ENCODE peak calls at places on chromosomes 12 and 14, in five cellular contexts. One of them, this sample, is unnamed.

GRCh38 chr12:104454997-104455396 is 1.8 kb upstream of the CHST11 start:
- DNase-seq in SJSA1: no peak
- DNase-seq in testis: no peak
- DNase-seq in left lung: no peak
- DNase-seq in mesendoderm: no peak
- DNase-seq in this sample: no peak

GRCh38 chr12:1993341-1993740 is 10.9 kb downstream of the DCP1B start:
- DNase-seq in SJSA1: peak; percentile 60
- DNase-seq in testis: no peak
- DNase-seq in left lung: no peak
- DNase-seq in mesendoderm: no peak
- DNase-seq in this sample: no peak

GRCh38 chr12:103667129-103667528 is 80.1 kb downstream of the STAB2 start:
- DNase-seq in SJSA1: no peak
- DNase-seq in testis: no peak
- DNase-seq in left lung: no peak
- DNase-seq in mesendoderm: no peak
- DNase-seq in this sample: no peak

GRCh38 chr12:113808095-113808951 is 157.8 kb downstream of the RBM19 start:
- DNase-seq in SJSA1: no peak
- DNase-seq in testis: no peak
- DNase-seq in left lung: no peak
- DNase-seq in mesendoderm: no peak
- DNase-seq in this sample: no peak

GRCh38 chr14:74223016-74223415 is 16.2 kb upstream of the VSX2 start:
- DNase-seq in SJSA1: no peak
- DNase-seq in testis: no peak
- DNase-seq in left lung: no peak
- DNase-seq in mesendoderm: no peak
- DNase-seq in this sample: no peak

GRCh38 chr12:50745861-50746260 is 18.0 kb upstream of the ATF1 start:
- DNase-seq in SJSA1: no peak
- DNase-seq in testis: no peak
- DNase-seq in left lung: no peak
- DNase-seq in mesendoderm: no peak
- DNase-seq in this sample: no peak

GRCh38 chr12:97396989-97397388 is 65.6 kb upstream of the RMST start:
- DNase-seq in SJSA1: no peak
- DNase-seq in testis: no peak
- DNase-seq in left lung: no peak
- DNase-seq in mesendoderm: peak; percentile 87
- DNase-seq in this sample: peak; percentile 37

GRCh38 chr12:28489256-28489655 is 299.0 kb downstream of the CCDC91 start:
- DNase-seq in SJSA1: no peak
- DNase-seq in testis: no peak
- DNase-seq in left lung: no peak
- DNase-seq in mesendoderm: no peak
- DNase-seq in this sample: no peak

GRCh38 chr12:119061208-119061796 is 80.0 kb downstream of the SRRM4 start:
- DNase-seq in SJSA1: peak; percentile 40
- DNase-seq in testis: peak; percentile 77
- DNase-seq in left lung: peak; percentile 43
- DNase-seq in mesendoderm: peak; percentile 85
- DNase-seq in this sample: peak; percentile 50

GRCh38 chr14:67680121-67680602 is 5.7 kb upstream of the VTI1B start:
- DNase-seq in SJSA1: no peak
- DNase-seq in testis: no peak
- DNase-seq in left lung: no peak
- DNase-seq in mesendoderm: no peak
- DNase-seq in this sample: no peak

GRCh38 chr12:76921072-76921471 is 42.3 kb upstream of the CSRP2 start:
- DNase-seq in SJSA1: no peak
- DNase-seq in testis: peak; percentile 20
- DNase-seq in left lung: no peak
- DNase-seq in mesendoderm: no peak
- DNase-seq in this sample: no peak

GRCh38 chr12:90979936-90980335 is 24.8 kb downstream of the EPYC start:
- DNase-seq in SJSA1: peak; percentile 66
- DNase-seq in testis: no peak
- DNase-seq in left lung: no peak
- DNase-seq in mesendoderm: no peak
- DNase-seq in this sample: no peak

GRCh38 chr12:67433393-67434175 is 164.4 kb downstream of the CAND1 start:
- DNase-seq in SJSA1: peak; percentile 61
- DNase-seq in testis: no peak
- DNase-seq in left lung: no peak
- DNase-seq in mesendoderm: no peak
- DNase-seq in this sample: no peak

GRCh38 chr12:51357374-51358047 is 11.0 kb upstream of the CELA1 start:
- DNase-seq in SJSA1: no peak
- DNase-seq in testis: no peak
- DNase-seq in left lung: no peak
- DNase-seq in mesendoderm: no peak
- DNase-seq in this sample: no peak

GRCh38 chr14:79118291-79118690 is 948.1 kb downstream of the NRXN3 start:
- DNase-seq in SJSA1: no peak
- DNase-seq in testis: no peak
- DNase-seq in left lung: no peak
- DNase-seq in mesendoderm: peak; percentile 86
- DNase-seq in this sample: no peak

GRCh38 chr14:42779024-42779423 is 1172.3 kb downstream of the LRFN5 start:
- DNase-seq in SJSA1: no peak
- DNase-seq in testis: no peak
- DNase-seq in left lung: no peak
- DNase-seq in mesendoderm: no peak
- DNase-seq in this sample: no peak

GRCh38 chr14:26719514-26719913 is 121.7 kb upstream of the NOVA1 start:
- DNase-seq in SJSA1: no peak
- DNase-seq in testis: no peak
- DNase-seq in left lung: no peak
- DNase-seq in mesendoderm: no peak
- DNase-seq in this sample: no peak

GRCh38 chr12:29238822-29239291 is 89.8 kb downstream of the FAR2 start:
- DNase-seq in SJSA1: no peak
- DNase-seq in testis: no peak
- DNase-seq in left lung: no peak
- DNase-seq in mesendoderm: no peak
- DNase-seq in this sample: no peak

GRCh38 chr12:1933342-1933992 is 15.0 kb upstream of the CACNA2D4 start:
- DNase-seq in SJSA1: peak; percentile 42
- DNase-seq in testis: no peak
- DNase-seq in left lung: no peak
- DNase-seq in mesendoderm: no peak
- DNase-seq in this sample: peak; percentile 68

GRCh38 chr14:44898547-44898946 is 63.2 kb downstream of the KLHL28 start:
- DNase-seq in SJSA1: no peak
- DNase-seq in testis: no peak
- DNase-seq in left lung: no peak
- DNase-seq in mesendoderm: no peak
- DNase-seq in this sample: no peak
- H3K4me3 ChIP-seq in SJSA1: peak overlapping the region; percentile 74
- H3K4me3 ChIP-seq in testis: peak overlapping the region; percentile 96
- H3K4me3 ChIP-seq in left lung: peak overlapping the region; percentile 66
- H3K4me3 ChIP-seq in mesendoderm: no peak overlapping the region
- H3K4me3 ChIP-seq in this sample: no peak overlapping the region

DNA sequence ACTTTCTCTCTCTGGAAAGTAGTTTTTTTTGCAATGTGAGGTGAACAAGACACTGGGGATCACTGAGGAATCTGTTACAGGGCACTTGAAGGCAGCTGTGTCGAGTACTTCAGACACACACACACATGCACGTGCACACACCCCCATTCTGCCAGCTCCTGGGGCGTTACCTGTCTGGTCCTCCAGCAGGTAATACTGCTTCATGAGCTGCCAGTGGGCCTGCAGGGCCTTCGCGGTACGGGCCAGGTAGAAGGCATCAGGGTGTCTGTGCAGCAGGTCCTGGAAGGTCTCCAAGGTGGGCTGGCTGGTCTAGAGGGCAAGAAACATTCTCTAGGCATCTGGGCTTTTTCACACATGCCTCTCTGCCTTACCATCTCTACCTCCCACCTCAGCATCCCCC is 5.1 kb downstream of the MCRS1 start:
- DNase-seq in SJSA1: no peak
- DNase-seq in testis: no peak
- DNase-seq in left lung: no peak
- DNase-seq in mesendoderm: no peak
- DNase-seq in this sample: no peak
- H3K36me3 ChIP-seq in SJSA1: peaks cover 92% of the 10 kb centered on the region
- H3K36me3 ChIP-seq in testis: no peaks in the 10 kb centered on the region
- H3K36me3 ChIP-seq in left lung: peaks cover 2% of the 10 kb centered on the region
- H3K36me3 ChIP-seq in mesendoderm: peaks cover 12% of the 10 kb centered on the region
- H3K36me3 ChIP-seq in this sample: peaks cover 55% of the 10 kb centered on the region

GRCh38 chr12:25531502-25532052 is 21.5 kb downstream of the LMNTD1 start:
- DNase-seq in SJSA1: no peak
- DNase-seq in testis: no peak
- DNase-seq in left lung: no peak
- DNase-seq in mesendoderm: no peak
- DNase-seq in this sample: no peak
- H3K27me3 ChIP-seq in SJSA1: no peaks in the 10 kb centered on the region
- H3K27me3 ChIP-seq in testis: no peaks in the 10 kb centered on the region
- H3K27me3 ChIP-seq in left lung: no peaks in the 10 kb centered on the region
- H3K27me3 ChIP-seq in mesendoderm: no peaks in the 10 kb centered on the region
- H3K27me3 ChIP-seq in this sample: no peaks in the 10 kb centered on the region

GRCh38 chr12:32501835-32502333 is 102.5 kb downstream of the FGD4 start:
- DNase-seq in SJSA1: no peak
- DNase-seq in testis: peak; percentile 67
- DNase-seq in left lung: no peak
- DNase-seq in mesendoderm: peak; percentile 99
- DNase-seq in this sample: peak; percentile 71

GRCh38 chr12:32505067-32505466 is 105.7 kb downstream of the FGD4 start:
- DNase-seq in SJSA1: no peak
- DNase-seq in testis: no peak
- DNase-seq in left lung: no peak
- DNase-seq in mesendoderm: no peak
- DNase-seq in this sample: no peak

GRCh38 chr12:32504626-32505025 is 105.3 kb downstream of the FGD4 start:
- DNase-seq in SJSA1: no peak
- DNase-seq in testis: no peak
- DNase-seq in left lung: no peak
- DNase-seq in mesendoderm: no peak
- DNase-seq in this sample: no peak

GRCh38 chr12:32505546-32505945 is 106.2 kb downstream of the FGD4 start:
- DNase-seq in SJSA1: no peak
- DNase-seq in testis: no peak
- DNase-seq in left lung: no peak
- DNase-seq in mesendoderm: no peak
- DNase-seq in this sample: no peak

GRCh38 chr12:32502693-32503510 is 103.5 kb downstream of the FGD4 start:
- DNase-seq in SJSA1: no peak
- DNase-seq in testis: peak; percentile 65
- DNase-seq in left lung: no peak
- DNase-seq in mesendoderm: peak; percentile 16
- DNase-seq in this sample: no peak
- H3K4me3 ChIP-seq in SJSA1: no peak overlapping the region
- H3K4me3 ChIP-seq in testis: no peak overlapping the region
- H3K4me3 ChIP-seq in left lung: no peak overlapping the region
- H3K4me3 ChIP-seq in mesendoderm: no peak overlapping the region
- H3K4me3 ChIP-seq in this sample: no peak overlapping the region

DNA sequence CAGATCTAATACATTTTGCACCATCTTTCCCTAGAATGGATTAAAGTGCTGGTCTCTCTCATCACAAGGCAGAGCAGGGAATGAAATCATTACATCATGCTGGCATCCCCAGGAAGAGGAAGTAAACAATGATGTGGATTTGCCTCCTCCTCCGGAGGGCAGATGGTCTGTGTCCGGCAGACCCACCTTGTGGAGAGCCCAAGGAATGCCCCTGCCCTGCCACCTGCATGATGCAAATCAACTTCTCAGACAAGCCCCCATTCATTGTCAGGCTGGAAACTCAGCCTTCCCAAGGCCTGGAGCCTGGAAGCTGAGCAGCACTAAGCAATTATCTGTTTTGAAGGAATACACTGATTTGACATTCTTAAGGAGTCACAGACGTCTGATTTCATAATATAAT is 1149.1 kb downstream of the VRK1 start:
- DNase-seq in SJSA1: no peak
- DNase-seq in testis: no peak
- DNase-seq in left lung: no peak
- DNase-seq in mesendoderm: peak; percentile 68
- DNase-seq in this sample: peak; percentile 56
- H3K36me3 ChIP-seq in SJSA1: no peaks in the 10 kb centered on the region
- H3K36me3 ChIP-seq in testis: no peaks in the 10 kb centered on the region
- H3K36me3 ChIP-seq in left lung: no peaks in the 10 kb centered on the region
- H3K36me3 ChIP-seq in mesendoderm: no peaks in the 10 kb centered on the region
- H3K36me3 ChIP-seq in this sample: no peaks in the 10 kb centered on the region

GRCh38 chr14:69985456-69985855 is 106.2 kb downstream of the SMOC1 start:
- DNase-seq in SJSA1: no peak
- DNase-seq in testis: no peak
- DNase-seq in left lung: no peak
- DNase-seq in mesendoderm: no peak
- DNase-seq in this sample: no peak
- H3K27me3 ChIP-seq in SJSA1: no peaks in the 10 kb centered on the region
- H3K27me3 ChIP-seq in testis: no peaks in the 10 kb centered on the region
- H3K27me3 ChIP-seq in left lung: peaks cover 25% of the 10 kb centered on the region
- H3K27me3 ChIP-seq in mesendoderm: no peaks in the 10 kb centered on the region
- H3K27me3 ChIP-seq in this sample: no peaks in the 10 kb centered on the region

DNA sequence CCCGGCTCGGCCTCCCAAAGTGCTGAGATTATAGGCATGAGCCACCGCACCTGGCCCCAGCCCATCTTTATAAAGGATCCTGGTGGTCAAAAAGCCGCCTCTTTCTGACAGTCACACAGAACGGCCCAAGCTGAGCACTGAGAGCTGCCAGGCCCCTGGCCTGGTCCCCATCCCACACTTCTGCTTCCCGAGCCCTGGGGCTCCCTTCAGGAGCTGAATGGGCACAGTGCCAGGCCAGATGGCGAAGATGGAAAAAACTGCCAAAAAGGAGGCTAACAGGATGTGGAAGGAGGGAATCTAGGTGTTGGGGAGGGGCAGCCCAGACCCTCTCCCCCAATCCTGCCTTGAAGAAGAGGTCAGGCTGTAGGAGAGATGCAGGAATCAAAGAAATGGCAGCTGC is 5.1 kb downstream of the LPAR5 start:
- DNase-seq in SJSA1: no peak
- DNase-seq in testis: no peak
- DNase-seq in left lung: no peak
- DNase-seq in mesendoderm: no peak
- DNase-seq in this sample: no peak
- H3K4me3 ChIP-seq in SJSA1: no peak overlapping the region
- H3K4me3 ChIP-seq in testis: no peak overlapping the region
- H3K4me3 ChIP-seq in left lung: no peak overlapping the region
- H3K4me3 ChIP-seq in mesendoderm: no peak overlapping the region
- H3K4me3 ChIP-seq in this sample: no peak overlapping the region

DNA sequence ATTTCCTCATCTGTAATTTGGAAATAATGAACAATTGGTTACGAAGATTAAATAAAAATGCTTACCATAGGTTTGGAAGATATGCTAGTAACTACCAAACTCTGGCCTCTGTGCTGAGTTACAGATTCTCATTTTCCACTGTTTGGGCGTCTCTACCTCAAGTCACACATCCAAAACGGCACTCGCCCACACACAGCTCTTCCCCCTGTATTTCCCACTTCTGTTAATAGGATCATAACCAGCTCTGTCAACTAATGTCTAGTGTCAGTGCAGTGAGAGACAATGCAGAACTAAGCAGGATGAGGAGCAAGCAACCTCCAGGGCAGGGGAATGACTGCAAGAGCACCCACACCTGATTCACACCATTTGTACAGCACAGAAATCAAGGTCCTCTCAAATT is 10.9 kb upstream of the SYCP3 start:
- DNase-seq in SJSA1: no peak
- DNase-seq in testis: no peak
- DNase-seq in left lung: no peak
- DNase-seq in mesendoderm: no peak
- DNase-seq in this sample: no peak
- H3K36me3 ChIP-seq in SJSA1: peaks cover 2% of the 10 kb centered on the region
- H3K36me3 ChIP-seq in testis: no peaks in the 10 kb centered on the region
- H3K36me3 ChIP-seq in left lung: no peaks in the 10 kb centered on the region
- H3K36me3 ChIP-seq in mesendoderm: no peaks in the 10 kb centered on the region
- H3K36me3 ChIP-seq in this sample: peaks cover 5% of the 10 kb centered on the region

GRCh38 chr12:30836656-30837445 is 82.1 kb upstream of the CAPRIN2 start:
- DNase-seq in SJSA1: no peak
- DNase-seq in testis: no peak
- DNase-seq in left lung: no peak
- DNase-seq in mesendoderm: no peak
- DNase-seq in this sample: no peak
- H3K27me3 ChIP-seq in SJSA1: no peaks in the 10 kb centered on the region
- H3K27me3 ChIP-seq in testis: no peaks in the 10 kb centered on the region
- H3K27me3 ChIP-seq in left lung: peaks cover 17% of the 10 kb centered on the region
- H3K27me3 ChIP-seq in mesendoderm: no peaks in the 10 kb centered on the region
- H3K27me3 ChIP-seq in this sample: no peaks in the 10 kb centered on the region

This sample was measured in H7.